ENCODE peak calls at places on chromosomes 4 and X, in ten cellular contexts. One of them, this sample, is unnamed. For H3K4me1, the result is how much of the 10 kb centered on the place peaks cover.

GRCh38 chrX:66731398-66731797 is 92.5 kb upstream of the EDA2R start:
- DNase-seq in tibial nerve: no peak
- DNase-seq in IMR-90: peak
- DNase-seq in ovary: no peak
- DNase-seq in stomach: no peak
- DNase-seq in heart left ventricle: no peak
- DNase-seq in HCT116: no peak
- DNase-seq in Peyer's patch: no peak
- DNase-seq in uterus: no peak
- DNase-seq in upper lobe of left lung: no peak
- DNase-seq in this sample: no peak

GRCh38 chrX:10833299-10834169 is 213.1 kb upstream of the MID1 start:
- DNase-seq in tibial nerve: peak
- DNase-seq in IMR-90: no peak
- DNase-seq in ovary: peak
- DNase-seq in stomach: peak
- DNase-seq in heart left ventricle: peak
- DNase-seq in HCT116: no peak
- DNase-seq in Peyer's patch: peak
- DNase-seq in uterus: peak
- DNase-seq in upper lobe of left lung: no peak
- DNase-seq in this sample: peak

GRCh38 chr4:27791640-27792039 is 931.0 kb downstream of the STIM2 start:
- DNase-seq in tibial nerve: no peak
- DNase-seq in IMR-90: peak
- DNase-seq in ovary: no peak
- DNase-seq in stomach: no peak
- DNase-seq in heart left ventricle: no peak
- DNase-seq in HCT116: no peak
- DNase-seq in Peyer's patch: no peak
- DNase-seq in uterus: no peak
- DNase-seq in upper lobe of left lung: no peak
- DNase-seq in this sample: no peak

GRCh38 chrX:51614353-51614752 is 4.4 kb downstream of the CENPVL3 start:
- DNase-seq in tibial nerve: no peak
- DNase-seq in IMR-90: peak
- DNase-seq in ovary: no peak
- DNase-seq in stomach: no peak
- DNase-seq in heart left ventricle: no peak
- DNase-seq in HCT116: peak
- DNase-seq in Peyer's patch: no peak
- DNase-seq in uterus: no peak
- DNase-seq in upper lobe of left lung: no peak
- DNase-seq in this sample: no peak

GRCh38 chrX:40116925-40117324 is 19.2 kb upstream of the BCOR start:
- DNase-seq in tibial nerve: no peak
- DNase-seq in IMR-90: no peak
- DNase-seq in ovary: no peak
- DNase-seq in stomach: no peak
- DNase-seq in heart left ventricle: no peak
- DNase-seq in HCT116: no peak
- DNase-seq in Peyer's patch: no peak
- DNase-seq in uterus: no peak
- DNase-seq in upper lobe of left lung: no peak
- DNase-seq in this sample: no peak

GRCh38 chr4:158758142-158758541 is 10.7 kb upstream of the FNIP2 start:
- DNase-seq in tibial nerve: no peak
- DNase-seq in IMR-90: peak
- DNase-seq in ovary: no peak
- DNase-seq in stomach: no peak
- DNase-seq in heart left ventricle: no peak
- DNase-seq in HCT116: no peak
- DNase-seq in Peyer's patch: no peak
- DNase-seq in uterus: no peak
- DNase-seq in upper lobe of left lung: no peak
- DNase-seq in this sample: no peak

GRCh38 chrX:41381685-41382084 is 47.7 kb downstream of the DDX3X start:
- DNase-seq in tibial nerve: peak
- DNase-seq in IMR-90: peak
- DNase-seq in ovary: no peak
- DNase-seq in stomach: peak
- DNase-seq in heart left ventricle: peak
- DNase-seq in HCT116: peak
- DNase-seq in Peyer's patch: peak
- DNase-seq in uterus: peak
- DNase-seq in upper lobe of left lung: no peak
- DNase-seq in this sample: peak

GRCh38 chr4:107615809-107616208 is 104.2 kb downstream of the PAPSS1 start:
- DNase-seq in tibial nerve: no peak
- DNase-seq in IMR-90: no peak
- DNase-seq in ovary: no peak
- DNase-seq in stomach: no peak
- DNase-seq in heart left ventricle: no peak
- DNase-seq in HCT116: no peak
- DNase-seq in Peyer's patch: no peak
- DNase-seq in uterus: no peak
- DNase-seq in upper lobe of left lung: no peak
- DNase-seq in this sample: no peak

GRCh38 chr4:174869334-174869733 is 40.3 kb upstream of the GLRA3 start:
- DNase-seq in tibial nerve: no peak
- DNase-seq in IMR-90: no peak
- DNase-seq in ovary: no peak
- DNase-seq in stomach: no peak
- DNase-seq in heart left ventricle: no peak
- DNase-seq in HCT116: no peak
- DNase-seq in Peyer's patch: no peak
- DNase-seq in uterus: no peak
- DNase-seq in upper lobe of left lung: no peak
- DNase-seq in this sample: no peak

GRCh38 chr4:76905521-76905920 is 7.6 kb upstream of the SOWAHB start:
- DNase-seq in tibial nerve: no peak
- DNase-seq in IMR-90: peak
- DNase-seq in ovary: no peak
- DNase-seq in stomach: no peak
- DNase-seq in heart left ventricle: no peak
- DNase-seq in HCT116: no peak
- DNase-seq in Peyer's patch: no peak
- DNase-seq in uterus: no peak
- DNase-seq in upper lobe of left lung: no peak
- DNase-seq in this sample: no peak

GRCh38 chrX:115392031-115392430 is 102.5 kb downstream of the LUZP4 start:
- DNase-seq in tibial nerve: no peak
- DNase-seq in IMR-90: no peak
- DNase-seq in ovary: no peak
- DNase-seq in stomach: no peak
- DNase-seq in heart left ventricle: no peak
- DNase-seq in HCT116: no peak
- DNase-seq in Peyer's patch: no peak
- DNase-seq in uterus: no peak
- DNase-seq in upper lobe of left lung: no peak
- DNase-seq in this sample: no peak

GRCh38 chrX:65644621-65645287 is 22.7 kb upstream of the MSN start:
- DNase-seq in tibial nerve: peak
- DNase-seq in IMR-90: peak
- DNase-seq in ovary: peak
- DNase-seq in stomach: peak
- DNase-seq in heart left ventricle: peak
- DNase-seq in HCT116: peak
- DNase-seq in Peyer's patch: peak
- DNase-seq in uterus: peak
- DNase-seq in upper lobe of left lung: no peak
- DNase-seq in this sample: peak

GRCh38 chr4:142909908-142910307 is 63.8 kb upstream of the INPP4B start:
- DNase-seq in tibial nerve: no peak
- DNase-seq in IMR-90: peak
- DNase-seq in ovary: no peak
- DNase-seq in stomach: no peak
- DNase-seq in heart left ventricle: no peak
- DNase-seq in HCT116: no peak
- DNase-seq in Peyer's patch: no peak
- DNase-seq in uterus: no peak
- DNase-seq in upper lobe of left lung: no peak
- DNase-seq in this sample: no peak

GRCh38 chr4:33882246-33882990 is 2361.9 kb downstream of the ARAP2 start:
- DNase-seq in tibial nerve: no peak
- DNase-seq in IMR-90: no peak
- DNase-seq in ovary: no peak
- DNase-seq in stomach: no peak
- DNase-seq in heart left ventricle: no peak
- DNase-seq in HCT116: no peak
- DNase-seq in Peyer's patch: no peak
- DNase-seq in uterus: no peak
- DNase-seq in upper lobe of left lung: no peak
- DNase-seq in this sample: no peak

GRCh38 chrX:34559325-34559724 is 97.8 kb downstream of the TMEM47 start:
- DNase-seq in tibial nerve: no peak
- DNase-seq in IMR-90: peak
- DNase-seq in ovary: no peak
- DNase-seq in stomach: no peak
- DNase-seq in heart left ventricle: no peak
- DNase-seq in HCT116: no peak
- DNase-seq in Peyer's patch: no peak
- DNase-seq in uterus: no peak
- DNase-seq in upper lobe of left lung: no peak
- DNase-seq in this sample: no peak

GRCh38 chr4:7146059-7146763 is 46.1 kb upstream of the SORCS2 start:
- DNase-seq in tibial nerve: no peak
- DNase-seq in IMR-90: no peak
- DNase-seq in ovary: no peak
- DNase-seq in stomach: no peak
- DNase-seq in heart left ventricle: peak
- DNase-seq in HCT116: no peak
- DNase-seq in Peyer's patch: no peak
- DNase-seq in uterus: no peak
- DNase-seq in upper lobe of left lung: no peak
- DNase-seq in this sample: no peak
- TF ChIP-seq CTCF in tibial nerve: no peak
- TF ChIP-seq CTCF in IMR-90: no peak
- TF ChIP-seq CTCF in ovary: no peak
- TF ChIP-seq CTCF in stomach: no peak
- TF ChIP-seq CTCF in heart left ventricle: no peak
- TF ChIP-seq CTCF in HCT116: no peak
- TF ChIP-seq CTCF in Peyer's patch: no peak
- TF ChIP-seq CTCF in uterus: no peak
- TF ChIP-seq CTCF in upper lobe of left lung: no peak
- TF ChIP-seq CTCF in this sample: no peak

GRCh38 chr4:1762264-1763010 is 30.7 kb upstream of the FGFR3 start:
- DNase-seq in tibial nerve: no peak
- DNase-seq in IMR-90: no peak
- DNase-seq in ovary: no peak
- DNase-seq in stomach: no peak
- DNase-seq in heart left ventricle: no peak
- DNase-seq in HCT116: no peak
- DNase-seq in Peyer's patch: no peak
- DNase-seq in uterus: no peak
- DNase-seq in upper lobe of left lung: no peak
- DNase-seq in this sample: no peak
- H3K4me1 ChIP-seq in tibial nerve: under half
- H3K4me1 ChIP-seq in IMR-90: under half
- H3K4me1 ChIP-seq in ovary: under half
- H3K4me1 ChIP-seq in stomach: under half
- H3K4me1 ChIP-seq in heart left ventricle: under half
- H3K4me1 ChIP-seq in HCT116: under half
- H3K4me1 ChIP-seq in Peyer's patch: under half
- H3K4me1 ChIP-seq in uterus: under half
- H3K4me1 ChIP-seq in upper lobe of left lung: under half
- H3K4me1 ChIP-seq in this sample: under half

GRCh38 chrX:311156-312129 is 7.2 kb downstream of the GTPBP6 start:
- DNase-seq in tibial nerve: no peak
- DNase-seq in IMR-90: no peak
- DNase-seq in ovary: no peak
- DNase-seq in stomach: no peak
- DNase-seq in heart left ventricle: peak
- DNase-seq in HCT116: no peak
- DNase-seq in Peyer's patch: no peak
- DNase-seq in uterus: no peak
- DNase-seq in upper lobe of left lung: peak
- DNase-seq in this sample: peak
- TF ChIP-seq POLR2A in tibial nerve: no peak
- TF ChIP-seq POLR2A in IMR-90: no peak
- TF ChIP-seq POLR2A in ovary: no peak
- TF ChIP-seq POLR2A in stomach: no peak
- TF ChIP-seq POLR2A in heart left ventricle: no peak
- TF ChIP-seq POLR2A in HCT116: no peak
- TF ChIP-seq POLR2A in Peyer's patch: no peak
- TF ChIP-seq POLR2A in uterus: no peak
- TF ChIP-seq POLR2A in upper lobe of left lung: no peak
- TF ChIP-seq POLR2A in this sample: no peak

DNA sequence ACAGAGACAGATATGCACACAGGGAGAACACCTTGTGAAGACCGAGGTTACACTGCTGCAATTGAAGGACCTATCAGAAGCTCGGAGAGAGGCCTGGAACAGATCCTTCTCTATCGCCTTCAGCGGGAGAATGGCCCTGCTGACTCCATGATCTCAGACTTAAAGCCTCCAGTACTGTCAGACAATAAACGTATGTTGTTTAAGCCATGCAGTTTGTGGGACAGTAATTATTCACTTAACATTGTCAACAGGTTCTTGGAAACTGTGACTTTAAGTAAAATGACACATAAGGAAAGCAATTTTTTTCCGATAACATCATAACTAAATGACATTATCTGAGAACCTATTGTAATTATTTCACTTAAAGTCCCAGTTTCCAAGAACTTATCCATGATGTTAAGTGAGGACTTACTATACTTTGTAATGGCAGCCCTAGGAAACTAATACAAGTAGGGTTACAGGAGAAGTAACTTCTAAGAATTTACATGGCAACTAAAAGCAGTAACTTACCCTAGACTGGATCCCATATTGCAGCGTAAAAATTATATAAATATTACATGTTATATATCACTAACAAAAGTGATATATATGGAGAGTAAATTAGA is 180.8 kb upstream of the MAB21L2 start:
- DNase-seq in tibial nerve: no peak
- DNase-seq in IMR-90: no peak
- DNase-seq in ovary: no peak
- DNase-seq in stomach: no peak
- DNase-seq in heart left ventricle: no peak
- DNase-seq in HCT116: no peak
- DNase-seq in Peyer's patch: no peak
- DNase-seq in uterus: no peak
- DNase-seq in upper lobe of left lung: no peak
- DNase-seq in this sample: no peak
- TF ChIP-seq CTCF in tibial nerve: no peak
- TF ChIP-seq CTCF in IMR-90: no peak
- TF ChIP-seq CTCF in ovary: no peak
- TF ChIP-seq CTCF in stomach: no peak
- TF ChIP-seq CTCF in heart left ventricle: no peak
- TF ChIP-seq CTCF in HCT116: no peak
- TF ChIP-seq CTCF in Peyer's patch: no peak
- TF ChIP-seq CTCF in uterus: no peak
- TF ChIP-seq CTCF in upper lobe of left lung: no peak
- TF ChIP-seq CTCF in this sample: no peak